ENCODE peak calls at places on chromosomes 1 and 21, in ten cellular contexts. W is cardiac muscle cell; O is uterus; T is right atrium auricular region; R is tibial artery; M is body of pancreas; K is CD8-positive, alpha-beta T cell; Y is GM23338; L is heart left ventricle; B is HCT116. X is an unnamed sample. For H3K4me1, the result is how much of the 10 kb centered on the place peaks cover.

GRCh38 chr1:64073705-64074104 is 129.7 kb upstream of the UBE2U start:
- DNase-seq in W (no peak), O (no peak), T (no peak), R (no peak), M (no peak), K (no peak), Y (no peak), L (no peak), B (no peak), X (no peak)

GRCh38 chr1:21084111-21084510 is 92.6 kb downstream of the EIF4G3 start:
- DNase-seq in W (no peak), O (no peak), T (no peak), R (no peak), M (no peak), K (no peak), Y (no peak), L (no peak), B (no peak), X (no peak)

GRCh38 chr1:155254714-155255242 is 505 bp downstream of the ENTREP3 start:
- DNase-seq in W (no peak), O (peak), T (no peak), R (no peak), M (peak), K (no peak), Y (no peak), L (peak), B (no peak), X (no peak)

GRCh38 chr1:75097686-75098085 is 36.5 kb upstream of the LHX8 start:
- DNase-seq in W (peak), O (no peak), T (no peak), R (no peak), M (peak), K (no peak), Y (no peak), L (no peak), B (no peak), X (no peak)

GRCh38 chr1:10909697-10910489 is 102.6 kb upstream of the TARDBP start:
- DNase-seq in W (peak), O (no peak), T (no peak), R (no peak), M (peak), K (peak), Y (peak), L (peak), B (no peak), X (peak)

GRCh38 chr1:101089608-101090007 is 64.0 kb upstream of the DPH5 start:
- DNase-seq in W (no peak), O (no peak), T (no peak), R (no peak), M (no peak), K (no peak), Y (no peak), L (no peak), B (no peak), X (no peak)

GRCh38 chr1:53573931-53574330 is 114.7 kb downstream of the DMRTB1 start:
- DNase-seq in W (no peak), O (no peak), T (no peak), R (peak), M (no peak), K (no peak), Y (no peak), L (peak), B (no peak), X (no peak)

GRCh38 chr1:27970401-27970800 is 10.6 kb downstream of the XKR8 start:
- DNase-seq in W (no peak), O (no peak), T (peak), R (no peak), M (no peak), K (no peak), Y (no peak), L (no peak), B (no peak), X (no peak)

GRCh38 chr1:228753933-228754332 is 18.7 kb downstream of the RHOU start:
- DNase-seq in W (no peak), O (no peak), T (no peak), R (no peak), M (no peak), K (no peak), Y (no peak), L (no peak), B (no peak), X (no peak)

GRCh38 chr21:14742119-14742518 is 196.0 kb upstream of the SAMSN1 start:
- DNase-seq in W (no peak), O (no peak), T (no peak), R (no peak), M (no peak), K (no peak), Y (no peak), L (no peak), B (no peak), X (no peak)

GRCh38 chr1:207908112-207908734 is 2.7 kb downstream of the CD34 start:
- DNase-seq in W (no peak), O (peak), T (peak), R (no peak), M (peak), K (no peak), Y (no peak), L (no peak), B (no peak), X (no peak)

GRCh38 chr21:45430521-45431501 is 25.8 kb downstream of the COL18A1 start:
- DNase-seq in W (peak), O (no peak), T (no peak), R (no peak), M (peak), K (no peak), Y (peak), L (no peak), B (no peak), X (no peak)

GRCh38 chr1:245156736-245157505 is 2.1 kb downstream of the KIF26B start:
- DNase-seq in W (peak), O (no peak), T (no peak), R (no peak), M (peak), K (no peak), Y (peak), L (no peak), B (no peak), X (no peak)

GRCh38 chr21:38229260-38229877 is 27.4 kb upstream of the KCNJ15 start:
- DNase-seq in W (no peak), O (no peak), T (no peak), R (no peak), M (no peak), K (no peak), Y (peak), L (no peak), B (no peak), X (peak)

GRCh38 chr1:221620437-221621384 is 121.2 kb downstream of the DUSP10 start:
- DNase-seq in W (no peak), O (no peak), T (no peak), R (no peak), M (no peak), K (no peak), Y (no peak), L (no peak), B (no peak), X (no peak)

GRCh38 chr1:29282924-29283803 is 46.8 kb downstream of the PTPRU start:
- DNase-seq in W (peak), O (no peak), T (no peak), R (no peak), M (no peak), K (no peak), Y (peak), L (no peak), B (peak), X (peak)

GRCh38 chr1:3501856-3502665 is 47.6 kb downstream of the ARHGEF16 start:
- DNase-seq in W (peak), O (peak), T (no peak), R (peak), M (peak), K (peak), Y (peak), L (peak), B (no peak), X (peak)

GRCh38 chr1:3504151-3504822 is 49.8 kb downstream of the ARHGEF16 start:
- DNase-seq in W (no peak), O (peak), T (peak), R (peak), M (no peak), K (no peak), Y (no peak), L (no peak), B (peak), X (no peak)

GRCh38 chr1:3502834-3503524 is 48.5 kb downstream of the ARHGEF16 start:
- DNase-seq in W (no peak), O (no peak), T (no peak), R (no peak), M (no peak), K (no peak), Y (no peak), L (no peak), B (no peak), X (no peak)

GRCh38 chr1:3504823-3505155 is 50.3 kb downstream of the ARHGEF16 start:
- DNase-seq in W (no peak), O (no peak), T (no peak), R (peak), M (no peak), K (no peak), Y (no peak), L (no peak), B (no peak), X (no peak)

DNA sequence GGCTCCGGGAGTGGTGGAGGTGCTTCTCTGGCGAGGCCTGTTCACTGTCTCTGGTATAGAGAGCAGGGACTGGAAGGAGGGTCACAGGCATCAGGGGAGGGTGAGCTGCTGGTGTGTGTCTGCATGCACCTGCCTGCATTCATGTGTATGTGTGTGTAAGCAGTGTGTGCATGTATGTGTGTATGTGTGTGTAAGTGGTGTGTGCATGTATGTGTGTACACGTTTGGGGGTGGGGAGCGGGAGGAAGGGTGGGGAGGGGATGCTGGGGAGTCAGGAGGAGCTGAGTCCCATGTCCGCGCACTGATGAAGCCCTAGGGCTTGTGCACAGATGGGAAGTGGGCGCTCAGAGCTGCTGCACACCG is 49.0 kb downstream of the ARHGEF16 start:
- DNase-seq in W (no peak), O (no peak), T (no peak), R (no peak), M (no peak), K (no peak), Y (no peak), L (no peak), B (no peak), X (no peak)
- H3K27ac ChIP-seq in W (no peak), O (peak), T (no peak), R (peak), M (no peak), K (no peak), Y (no peak), L (no peak), B (no peak), X (no peak)

GRCh38 chr1:156658945-156659574 is 17.1 kb downstream of the BCAN start:
- DNase-seq in W (no peak), O (no peak), T (no peak), R (no peak), M (no peak), K (no peak), Y (no peak), L (no peak), B (no peak), X (no peak)
- H3K4me3 ChIP-seq in W (no peak), O (no peak), T (no peak), R (no peak), M (no peak), K (no peak), Y (no peak), L (no peak), B (peak), X (no peak)

GRCh38 chr1:214280386-214281029 is 451 bp upstream of the SMYD2 start:
- DNase-seq in W (peak), O (peak), T (peak), R (no peak), M (peak), K (no peak), Y (peak), L (peak), B (no peak), X (no peak)
- H3K4me1 ChIP-seq in W (under half), O (under half), T (under half), R (under half), M (under half), K (under half), Y (under half), L (half or more), B (under half), X (under half)

DNA sequence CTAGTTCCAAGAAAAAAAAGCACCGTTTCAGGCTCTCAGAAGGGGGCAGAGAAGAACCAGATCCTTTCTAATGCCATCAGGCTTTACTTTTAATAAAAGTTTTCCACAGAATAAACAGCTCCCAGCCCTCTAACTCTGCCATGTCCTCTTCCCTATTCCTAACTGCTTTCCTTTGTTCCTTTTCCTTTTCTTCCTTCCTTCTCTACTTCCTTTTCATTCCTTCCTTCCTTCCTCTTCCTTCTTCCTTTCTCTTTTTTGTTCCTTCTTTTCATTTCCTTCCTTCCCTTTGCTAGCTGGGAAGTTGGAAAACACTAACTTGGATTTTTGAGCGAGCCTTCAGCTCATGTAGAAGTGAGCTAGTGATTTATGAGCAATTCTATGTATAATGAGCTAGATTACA is 46.2 kb downstream of the KDM5B start:
- DNase-seq in W (no peak), O (no peak), T (no peak), R (no peak), M (no peak), K (no peak), Y (no peak), L (no peak), B (no peak), X (no peak)
- H3K27ac ChIP-seq in W (peak), O (no peak), T (no peak), R (no peak), M (no peak), K (no peak), Y (peak), L (no peak), B (no peak), X (no peak)

X was measured in iPS DF 6.9.